ENCODE peak calls at places on chromosomes 13 and 19, in five cellular contexts. One of them, this sample, is unnamed.

GRCh38 chr13:46094478-46094877 is 10.4 kb downstream of the CPB2 start:
- DNase-seq in epithelial cell of esophagus: no peak
- DNase-seq in HS-5: no peak
- DNase-seq in SK-N-SH: no peak
- DNase-seq in coronary artery: no peak
- DNase-seq in this sample: no peak

GRCh38 chr19:45507864-45508680 is 793 bp downstream of the VASP start:
- DNase-seq in epithelial cell of esophagus: peak
- DNase-seq in HS-5: no peak
- DNase-seq in SK-N-SH: no peak
- DNase-seq in coronary artery: no peak
- DNase-seq in this sample: peak

GRCh38 chr13:42747399-42747873 is 33.9 kb upstream of the FAM216B start:
- DNase-seq in epithelial cell of esophagus: peak
- DNase-seq in HS-5: peak
- DNase-seq in SK-N-SH: no peak
- DNase-seq in coronary artery: no peak
- DNase-seq in this sample: peak

GRCh38 chr13:74115138-74115537 is 19.1 kb downstream of the KLF12 start:
- DNase-seq in epithelial cell of esophagus: peak
- DNase-seq in HS-5: peak
- DNase-seq in SK-N-SH: no peak
- DNase-seq in coronary artery: no peak
- DNase-seq in this sample: no peak

GRCh38 chr13:113582841-113583631 is 1.5 kb upstream of the TFDP1 start:
- DNase-seq in epithelial cell of esophagus: peak
- DNase-seq in HS-5: no peak
- DNase-seq in SK-N-SH: no peak
- DNase-seq in coronary artery: peak
- DNase-seq in this sample: no peak

GRCh38 chr13:93819331-93819730 is 592.7 kb downstream of the GPC6 start:
- DNase-seq in epithelial cell of esophagus: no peak
- DNase-seq in HS-5: no peak
- DNase-seq in SK-N-SH: peak
- DNase-seq in coronary artery: no peak
- DNase-seq in this sample: no peak

GRCh38 chr13:38483623-38484022 is 134.0 kb downstream of the UFM1 start:
- DNase-seq in epithelial cell of esophagus: no peak
- DNase-seq in HS-5: no peak
- DNase-seq in SK-N-SH: no peak
- DNase-seq in coronary artery: no peak
- DNase-seq in this sample: no peak

GRCh38 chr13:95677564-95678386 is 836 bp downstream of the DNAJC3 start:
- DNase-seq in epithelial cell of esophagus: peak
- DNase-seq in HS-5: no peak
- DNase-seq in SK-N-SH: no peak
- DNase-seq in coronary artery: no peak
- DNase-seq in this sample: peak

GRCh38 chr13:102484329-102484728 is 82.5 kb upstream of the FGF14 start:
- DNase-seq in epithelial cell of esophagus: peak
- DNase-seq in HS-5: no peak
- DNase-seq in SK-N-SH: no peak
- DNase-seq in coronary artery: no peak
- DNase-seq in this sample: no peak

GRCh38 chr19:18460313-18460712 is 22.4 kb upstream of the ISYNA1 start:
- DNase-seq in epithelial cell of esophagus: peak
- DNase-seq in HS-5: no peak
- DNase-seq in SK-N-SH: no peak
- DNase-seq in coronary artery: peak
- DNase-seq in this sample: peak

GRCh38 chr13:27619711-27620376 is 485 bp downstream of the LNX2 start:
- DNase-seq in epithelial cell of esophagus: no peak
- DNase-seq in HS-5: no peak
- DNase-seq in SK-N-SH: peak
- DNase-seq in coronary artery: no peak
- DNase-seq in this sample: peak

GRCh38 chr13:111614009-111614408 is 293.6 kb downstream of the TEX29 start:
- DNase-seq in epithelial cell of esophagus: no peak
- DNase-seq in HS-5: no peak
- DNase-seq in SK-N-SH: no peak
- DNase-seq in coronary artery: peak
- DNase-seq in this sample: no peak

GRCh38 chr19:42571136-42571535 is 23.6 kb downstream of the CEACAM8 start:
- DNase-seq in epithelial cell of esophagus: no peak
- DNase-seq in HS-5: no peak
- DNase-seq in SK-N-SH: no peak
- DNase-seq in coronary artery: no peak
- DNase-seq in this sample: no peak

GRCh38 chr13:41050041-41050440 is 11.3 kb upstream of the WBP4 start:
- DNase-seq in epithelial cell of esophagus: peak
- DNase-seq in HS-5: no peak
- DNase-seq in SK-N-SH: no peak
- DNase-seq in coronary artery: no peak
- DNase-seq in this sample: no peak

GRCh38 chr19:35142531-35143230 is 374 bp upstream of the FXYD7 start:
- DNase-seq in epithelial cell of esophagus: peak
- DNase-seq in HS-5: no peak
- DNase-seq in SK-N-SH: peak
- DNase-seq in coronary artery: no peak
- DNase-seq in this sample: no peak